ENCODE peak calls at places on chromosomes 2 and 18, in eight cellular contexts. J is OCI-LY7, I is SK-N-SH, Z is GM23338, W is GM23248, S is MM.1S, Y is PC-3, Q is HCT116. E is an unnamed sample. For H3K9me2, the result is how much of the 10 kb centered on the place peaks cover.

GRCh38 chr18:76558881-76559667 is 64.0 kb upstream of the ZNF516 start:
- DNase-seq in S (no peak), Q (peak), Z (no peak), W (peak), J (no peak), I (no peak), Y (peak), E (peak)

GRCh38 chr2:239002591-239002959 is 154.7 kb downstream of the TWIST2 start:
- DNase-seq in Q (no peak), I (no peak), Y (no peak), J (no peak), Z (no peak), S (no peak), W (no peak), E (no peak)

GRCh38 chr2:57160976-57161375 is 885.6 kb upstream of the VRK2 start:
- DNase-seq in J (no peak), Q (no peak), S (no peak), Z (no peak), Y (peak), I (no peak), W (peak), E (no peak)

GRCh38 chr2:99576775-99577174 is 87.0 kb upstream of the REV1 start:
- DNase-seq in Q (no peak), S (no peak), Z (no peak), Y (no peak), I (no peak), W (no peak), J (no peak), E (no peak)

GRCh38 chr2:169840747-169841142 is 13.5 kb downstream of the UBR3 start:
- DNase-seq in W (no peak), Y (no peak), Z (no peak), I (no peak), J (no peak), S (no peak), Q (no peak), E (no peak)

GRCh38 chr2:72781500-72781899 is 44.3 kb downstream of the EXOC6B start:
- DNase-seq in Z (no peak), I (no peak), W (no peak), J (no peak), Q (no peak), Y (peak), S (no peak), E (no peak)

GRCh38 chr2:224147174-224147573 is 108.1 kb upstream of the SERPINE2 start:
- DNase-seq in S (no peak), Q (peak), W (peak), I (no peak), J (no peak), Y (peak), Z (no peak), E (peak)

GRCh38 chr2:236109061-236109460 is 59.1 kb downstream of the GBX2 start:
- DNase-seq in W (no peak), Z (no peak), J (no peak), I (no peak), Q (no peak), S (no peak), Y (no peak), E (no peak)

GRCh38 chr2:182077451-182078142 is 91.9 kb downstream of the PPP1R1C start:
- DNase-seq in I (peak), Z (peak), S (peak), Q (peak), Y (peak), W (peak), J (peak), E (peak)

GRCh38 chr2:25418944-25419677 is 77.4 kb upstream of the DNMT3A start:
- DNase-seq in W (no peak), I (peak), Q (no peak), Z (no peak), S (peak), J (peak), Y (no peak), E (no peak)

GRCh38 chr2:222315443-222316121 is 16.8 kb upstream of the PAX3 start:
- DNase-seq in W (no peak), Y (no peak), S (peak), Q (no peak), Z (peak), J (peak), I (peak), E (no peak)

GRCh38 chr2:111116843-111117665 is 3.7 kb upstream of the BCL2L11 start:
- DNase-seq in S (peak), W (peak), Y (peak), J (peak), Q (peak), Z (peak), I (peak), E (peak)

GRCh38 chr2:71611247-71611646 is 157.9 kb downstream of the DYSF start:
- DNase-seq in W (no peak), J (no peak), S (no peak), Z (no peak), Q (no peak), I (peak), Y (no peak), E (no peak)

GRCh38 chr2:2411008-2411407 is 79.9 kb upstream of the MYT1L start:
- DNase-seq in W (no peak), Q (no peak), I (peak), S (no peak), J (no peak), Y (no peak), Z (no peak), E (no peak)

GRCh38 chr18:74399225-74399887 is 57.8 kb downstream of the DIPK1C start:
- DNase-seq in S (no peak), I (no peak), J (no peak), Y (no peak), W (no peak), Z (no peak), Q (no peak), E (no peak)

GRCh38 chr2:39216495-39217191 is 27.1 kb downstream of the CDKL4 start:
- DNase-seq in W (no peak), J (no peak), Z (no peak), Y (no peak), Q (no peak), I (no peak), S (no peak), E (peak)

GRCh38 chr2:128084757-128085156 is 6.2 kb upstream of the UGGT1 start:
- DNase-seq in Z (no peak), I (no peak), Y (no peak), W (no peak), Q (no peak), S (no peak), J (no peak), E (no peak)

GRCh38 chr2:238719641-238720040 is 128.2 kb upstream of the TWIST2 start:
- DNase-seq in J (no peak), Y (no peak), I (no peak), W (no peak), Z (no peak), S (no peak), Q (no peak), E (no peak)

GRCh38 chr18:48345596-48345995 is 63.6 kb downstream of the ZBTB7C start:
- DNase-seq in Q (peak), J (no peak), Y (peak), I (no peak), W (peak), Z (peak), S (no peak), E (no peak)

GRCh38 chr2:230814616-230815015 is 50.1 kb upstream of the ITM2C start:
- DNase-seq in I (no peak), Z (peak), Q (no peak), J (peak), S (no peak), W (peak), Y (peak), E (peak)

GRCh38 chr18:9218052-9218451 is 81.5 kb downstream of the ANKRD12 start:
- DNase-seq in Z (no peak), Q (no peak), I (no peak), S (no peak), Y (no peak), W (no peak), J (no peak), E (no peak)

GRCh38 chr2:208686665-208687064 is 280.1 kb downstream of the PTH2R start:
- DNase-seq in Z (no peak), J (no peak), W (no peak), Q (no peak), I (no peak), Y (peak), S (no peak), E (no peak)

GRCh38 chr2:392181-392920 is 104.5 kb upstream of the ALKAL2 start:
- DNase-seq in S (no peak), J (no peak), Z (no peak), Y (no peak), I (no peak), Q (no peak), W (no peak), E (no peak)

GRCh38 chr2:31703253-31703652 is 122.5 kb upstream of the SRD5A2 start:
- DNase-seq in J (no peak), W (no peak), Z (no peak), Y (no peak), S (no peak), I (no peak), Q (no peak), E (no peak)

GRCh38 chr2:238005528-238005927 is 38.7 kb downstream of the UBE2F start:
- DNase-seq in Y (no peak), W (no peak), S (no peak), J (no peak), I (no peak), Z (no peak), Q (no peak), E (no peak)

GRCh38 chr2:180698668-180699067 is 281.7 kb upstream of the UBE2E3 start:
- DNase-seq in Z (no peak), S (no peak), W (no peak), Q (no peak), Y (no peak), I (no peak), J (no peak), E (no peak)

GRCh38 chr2:132923787-132924186 is 253.8 kb upstream of the LYPD1 start:
- DNase-seq in J (no peak), Z (no peak), S (no peak), I (peak), Q (no peak), W (peak), Y (peak), E (peak)

GRCh38 chr18:4581966-4582365 is 126.9 kb upstream of the DLGAP1 start:
- DNase-seq in S (no peak), W (no peak), I (no peak), J (no peak), Q (no peak), Y (no peak), Z (peak), E (no peak)

GRCh38 chr2:234258562-234259141 is 208.2 kb downstream of the SPP2 start:
- DNase-seq in J (no peak), W (peak), S (no peak), Z (no peak), Q (no peak), I (no peak), Y (peak), E (no peak)

GRCh38 chr2:1730047-1730937 is 14.0 kb downstream of the PXDN start:
- DNase-seq in S (no peak), Z (peak), I (peak), Y (peak), J (no peak), W (peak), Q (no peak), E (peak)

GRCh38 chr2:168849610-168850009 is 40.6 kb downstream of the SPC25 start:
- DNase-seq in Z (peak), S (peak), Q (no peak), J (no peak), Y (no peak), W (peak), I (peak), E (peak)

GRCh38 chr18:35371412-35372195 is 5.5 kb downstream of the ZNF396 start:
- DNase-seq in Z (no peak), J (no peak), Y (no peak), W (peak), S (no peak), Q (no peak), I (no peak), E (no peak)

GRCh38 chr2:200677721-200678532 is 92.1 kb downstream of the AOX1 start:
- DNase-seq in Q (no peak), Y (peak), J (no peak), Z (peak), W (peak), S (no peak), I (no peak), E (no peak)
- H3K9me2 ChIP-seq in Q (under half), Y (under half), J (under half), Z (under half), W (under half), S (under half), I (under half), E (under half)

GRCh38 chr2:27830616-27831120 is 59.1 kb downstream of the MRPL33 start:
- DNase-seq in S (no peak), I (no peak), Y (peak), Z (no peak), J (no peak), W (no peak), Q (no peak), E (no peak)
- H3K9me2 ChIP-seq in S (under half), I (under half), Y (under half), Z (under half), J (under half), W (under half), Q (under half), E (under half)

GRCh38 chr18:46296656-46297055 is 192.5 kb downstream of the HAUS1 start:
- DNase-seq in Y (no peak), Q (no peak), I (no peak), W (no peak), S (no peak), Z (no peak), J (no peak), E (no peak)
- H3K9me2 ChIP-seq in Y (under half), Q (under half), I (under half), W (under half), S (under half), Z (under half), J (under half), E (under half)

DNA sequence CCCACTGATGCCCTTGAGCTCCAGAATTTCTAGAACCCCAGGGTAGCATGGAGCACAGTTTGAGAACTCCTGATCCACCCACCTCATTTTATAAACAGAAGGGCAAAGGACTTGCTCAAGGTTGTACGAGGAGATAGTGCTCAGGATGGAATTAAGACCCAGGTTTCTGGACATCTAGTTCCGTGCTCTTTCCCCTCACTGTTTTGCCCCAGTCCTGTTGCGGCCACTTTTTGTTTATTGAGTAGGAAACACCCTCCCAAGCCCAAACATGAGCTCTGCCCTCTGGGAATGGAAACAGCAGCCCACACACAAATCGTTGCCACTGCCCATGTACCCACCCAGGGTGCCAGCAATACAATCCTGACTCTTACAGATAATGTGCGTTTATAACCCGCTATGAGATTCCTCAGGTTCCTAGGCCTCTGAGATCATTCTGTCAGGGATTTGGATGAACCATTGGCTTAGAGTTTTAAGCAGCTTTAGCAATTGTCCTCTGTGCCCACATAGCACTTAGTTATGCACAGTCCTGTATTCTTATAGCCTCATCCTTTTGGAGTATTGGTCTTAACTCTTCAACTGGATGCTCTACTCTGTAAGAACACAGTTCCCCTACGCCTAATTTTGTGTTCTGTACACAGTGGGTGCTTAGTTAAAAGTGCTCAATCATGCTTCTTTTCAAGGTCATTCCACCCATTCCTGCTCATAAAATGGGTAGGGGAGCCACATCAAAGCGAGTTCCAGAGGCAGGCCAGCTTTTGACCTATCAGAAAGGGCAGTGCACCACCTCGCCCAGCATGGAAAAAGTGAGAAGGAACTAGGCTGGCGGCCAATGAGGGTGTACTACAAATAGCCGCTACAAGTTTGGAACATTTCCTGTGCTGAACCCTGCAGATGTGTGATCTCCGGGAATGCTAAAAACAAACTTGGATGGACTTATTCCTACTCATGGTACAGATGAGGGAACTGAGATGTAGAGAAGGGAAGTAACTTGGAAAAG is 60.3 kb upstream of the IGFBP2 start:
- DNase-seq in I (no peak), Z (no peak), S (no peak), Q (peak), J (no peak), W (peak), Y (no peak), E (no peak)
- H3K9me2 ChIP-seq in I (under half), Z (under half), S (under half), Q (under half), J (under half), W (under half), Y (under half), E (under half)

DNA sequence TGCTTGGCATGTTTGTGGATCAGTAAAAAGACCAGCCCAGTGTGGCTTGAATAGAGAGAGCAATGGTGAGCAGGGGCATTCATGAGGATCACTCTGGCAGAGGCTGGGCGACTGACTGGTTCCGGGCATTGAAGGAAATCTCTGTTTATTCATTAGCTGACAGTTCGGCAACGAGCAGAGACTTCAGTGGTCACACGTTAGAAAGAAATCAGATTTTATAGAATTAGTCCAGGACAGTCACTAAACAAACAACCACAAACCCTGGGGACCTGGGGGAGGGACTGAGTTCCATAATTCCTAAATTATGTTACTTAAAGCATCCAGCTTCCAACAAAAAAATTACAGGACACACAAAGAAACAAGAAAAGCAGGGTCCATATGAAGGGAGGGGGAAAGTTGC is 72.5 kb downstream of the NOL10 start:
- DNase-seq in W (no peak), Q (no peak), Y (peak), Z (no peak), J (no peak), I (no peak), S (no peak), E (no peak)
- H3K9me2 ChIP-seq in W (under half), Q (under half), Y (under half), Z (under half), J (under half), I (under half), S (under half), E (under half)

GRCh38 chr18:11081009-11081532 is 68.3 kb downstream of the PIEZO2 start:
- DNase-seq in Z (no peak), I (no peak), Y (no peak), S (no peak), Q (no peak), J (no peak), W (no peak), E (no peak)
- H3K9me2 ChIP-seq in Z (under half), I (under half), Y (under half), S (under half), Q (under half), J (under half), W (under half), E (under half)

GRCh38 chr2:42714686-42715085 is 49.2 kb downstream of the OXER1 start:
- DNase-seq in Y (no peak), W (no peak), Z (peak), J (no peak), Q (no peak), S (no peak), I (no peak), E (no peak)
- H3K9me2 ChIP-seq in Y (under half), W (under half), Z (under half), J (under half), Q (under half), S (under half), I (under half), E (under half)

DNA sequence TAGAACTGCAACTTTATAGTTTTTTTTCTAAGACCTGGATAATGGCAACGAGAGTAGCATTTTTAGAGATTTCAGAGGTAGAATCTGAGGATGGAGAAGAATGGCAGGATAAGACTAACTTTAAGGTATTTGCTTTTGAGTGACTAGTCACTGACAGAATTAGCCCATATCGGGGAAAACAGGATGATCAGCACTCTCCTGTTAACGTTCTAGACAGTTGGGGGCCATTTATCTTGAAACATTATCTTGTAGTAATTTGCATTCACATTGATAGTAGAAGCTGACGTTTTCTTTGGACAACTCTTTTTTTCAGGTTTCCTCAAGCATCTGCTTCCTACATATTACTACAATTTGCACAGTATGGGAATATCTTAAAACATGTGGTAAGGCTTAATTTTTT is 32.9 kb downstream of the NUP35 start:
- DNase-seq in Z (no peak), W (no peak), S (no peak), J (no peak), Q (no peak), I (no peak), Y (no peak), E (no peak)
- H3K9me2 ChIP-seq in Z (under half), W (under half), S (under half), J (under half), Q (under half), I (under half), Y (under half), E (under half)

E was measured in hepatocyte.